ENCODE peak calls at places on chromosomes 13 and 19, in nine cellular contexts. W, K, P, O, T, B, R, X and I are unnamed samples.

GRCh38 chr19:49216076-49216475 is 58.5 kb downstream of the TRPM4 start:
- DNase-seq in W (no peak), K (no peak), P (peak; percentile 86), O (no peak), T (no peak), B (peak; percentile 57), R (no peak), X (no peak), I (no peak)

GRCh38 chr13:77034883-77035282 is 7.9 kb upstream of the FBXL3 start:
- DNase-seq in W (no peak), K (no peak), P (peak; percentile 77), O (no peak), T (no peak), B (no peak), R (no peak), X (no peak), I (no peak)

GRCh38 chr19:16573925-16574324 is 1.7 kb upstream of the SLC35E1 start:
- DNase-seq in W (no peak), K (no peak), P (no peak), O (no peak), T (no peak), B (no peak), R (no peak), X (no peak), I (no peak)

GRCh38 chr19:5141278-5141925 is 172.5 kb downstream of the KDM4B start:
- DNase-seq in W (peak; percentile 85), K (peak; percentile 16), P (no peak), O (no peak), T (peak; percentile 8), B (no peak), R (peak; percentile 47), X (no peak), I (no peak)

GRCh38 chr13:87123987-87124784 is 547.0 kb upstream of the SLITRK5 start:
- DNase-seq in W (no peak), K (peak; percentile 28), P (peak; percentile 90), O (no peak), T (no peak), B (peak; percentile 48), R (no peak), X (peak; percentile 98), I (no peak)

GRCh38 chr13:93289842-93290241 is 63.2 kb downstream of the GPC6 start:
- DNase-seq in W (no peak), K (no peak), P (no peak), O (no peak), T (no peak), B (no peak), R (no peak), X (no peak), I (no peak)

GRCh38 chr13:19713186-19713965 is 69.4 kb downstream of the PSPC1 start:
- DNase-seq in W (no peak), K (no peak), P (peak; percentile 46), O (no peak), T (no peak), B (no peak), R (no peak), X (peak; percentile 16), I (no peak)

GRCh38 chr13:54185785-54186184 is 1157.2 kb downstream of the OLFM4 start:
- DNase-seq in W (no peak), K (no peak), P (peak; percentile 25), O (no peak), T (no peak), B (peak; percentile 88), R (no peak), X (no peak), I (no peak)

GRCh38 chr19:18298601-18299000 is 17.2 kb upstream of the JUND start:
- DNase-seq in W (no peak), K (no peak), P (no peak), O (no peak), T (no peak), B (no peak), R (no peak), X (no peak), I (no peak)

GRCh38 chr13:39107484-39108040 is 69.3 kb downstream of the NHLRC3 start:
- DNase-seq in W (no peak), K (no peak), P (no peak), O (no peak), T (no peak), B (no peak), R (no peak), X (no peak), I (no peak)

GRCh38 chr13:30807392-30807791 is 72.0 kb downstream of the ALOX5AP start:
- DNase-seq in W (no peak), K (no peak), P (no peak), O (no peak), T (no peak), B (no peak), R (no peak), X (no peak), I (no peak)
- TF ChIP-seq CTCF in W (no peak), K (no peak), P (no peak), O (no peak), T (no peak), B (no peak), R (no peak), X (no peak), I (no peak)

GRCh38 chr13:112990783-112991182 is 21.8 kb downstream of the MCF2L start:
- DNase-seq in W (peak; percentile 82), K (no peak), P (no peak), O (no peak), T (no peak), B (peak; percentile 67), R (no peak), X (no peak), I (no peak)
- H3K27me3 ChIP-seq in W (no peaks in the 10 kb centered on the region), K (no peaks in the 10 kb centered on the region), P (no peaks in the 10 kb centered on the region), O (no peaks in the 10 kb centered on the region), T (no peaks in the 10 kb centered on the region), B (no peaks in the 10 kb centered on the region), R (no peaks in the 10 kb centered on the region), X (peaks cover 21% of the 10 kb centered on the region), I (no peaks in the 10 kb centered on the region)

GRCh38 chr13:21037656-21038055 is 23.7 kb downstream of the LATS2 start:
- DNase-seq in W (no peak), K (no peak), P (no peak), O (no peak), T (no peak), B (no peak), R (no peak), X (no peak), I (no peak)

GRCh38 chr13:21032656-21033055 is 28.7 kb downstream of the LATS2 start:
- DNase-seq in W (no peak), K (peak; percentile 24), P (no peak), O (no peak), T (no peak), B (no peak), R (no peak), X (no peak), I (no peak)

GRCh38 chr13:21033224-21033855 is 28.0 kb downstream of the LATS2 start:
- DNase-seq in W (peak; percentile 78), K (peak; percentile 61), P (peak; percentile 89), O (peak; percentile 42), T (no peak), B (no peak), R (no peak), X (no peak), I (no peak)

GRCh38 chr13:21033866-21034601 is 27.4 kb downstream of the LATS2 start:
- DNase-seq in W (peak; percentile 75), K (no peak), P (peak; percentile 96), O (no peak), T (no peak), B (no peak), R (no peak), X (no peak), I (no peak)

DNA sequence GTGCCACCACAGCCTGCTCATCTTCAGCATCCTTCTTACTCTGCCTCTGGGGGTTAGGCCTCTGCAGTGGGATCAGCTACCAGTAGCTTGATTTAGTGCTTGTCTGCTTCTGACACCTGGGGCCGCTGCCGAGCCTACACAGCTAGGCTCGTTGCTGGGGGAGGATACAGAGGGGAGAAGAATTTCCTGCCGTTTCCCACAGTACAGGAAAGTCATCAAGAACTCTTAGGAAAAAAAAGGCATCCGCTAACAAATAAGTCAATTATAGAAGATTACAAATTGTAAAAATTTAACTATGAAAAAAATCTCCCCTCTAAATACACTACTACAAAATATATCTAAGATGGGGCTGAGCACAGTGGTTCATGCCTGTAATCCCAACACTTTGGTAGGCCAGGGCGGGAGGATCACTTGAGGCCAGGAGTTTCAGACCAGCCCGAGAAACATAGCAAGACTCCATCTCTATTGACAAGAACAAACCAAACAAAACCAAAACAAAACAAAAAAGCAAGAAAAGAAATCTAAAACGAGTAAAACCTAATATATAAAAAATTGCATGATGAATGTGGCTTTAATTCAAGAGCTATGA is 26.7 kb downstream of the LATS2 start:
- DNase-seq in W (no peak), K (no peak), P (peak; percentile 36), O (no peak), T (no peak), B (peak; percentile 63), R (no peak), X (no peak), I (no peak)
- TF ChIP-seq CTCF in W (no peak), K (peak; percentile 9), P (peak; percentile 52), O (no peak), T (peak; percentile 39), B (peak; percentile 54), R (no peak), X (no peak), I (peak; percentile 33)

GRCh38 chr19:33621811-33622504 is at the start of gene CHST8:
- DNase-seq in W (no peak), K (peak; percentile 51), P (no peak), O (no peak), T (peak; percentile 43), B (peak; percentile 82), R (no peak), X (no peak), I (no peak)

GRCh38 chr19:33622809-33623511 is 1.2 kb downstream of the CHST8 start:
- DNase-seq in W (no peak), K (no peak), P (no peak), O (no peak), T (no peak), B (peak; percentile 62), R (no peak), X (no peak), I (no peak)

GRCh38 chr19:33622505-33622808 is 704 bp downstream of the CHST8 start:
- DNase-seq in W (no peak), K (no peak), P (no peak), O (no peak), T (no peak), B (peak; percentile 60), R (no peak), X (no peak), I (no peak)

GRCh38 chr19:33620611-33621010 is 1.1 kb upstream of the CHST8 start:
- DNase-seq in W (no peak), K (no peak), P (no peak), O (no peak), T (no peak), B (no peak), R (no peak), X (no peak), I (no peak)

DNA sequence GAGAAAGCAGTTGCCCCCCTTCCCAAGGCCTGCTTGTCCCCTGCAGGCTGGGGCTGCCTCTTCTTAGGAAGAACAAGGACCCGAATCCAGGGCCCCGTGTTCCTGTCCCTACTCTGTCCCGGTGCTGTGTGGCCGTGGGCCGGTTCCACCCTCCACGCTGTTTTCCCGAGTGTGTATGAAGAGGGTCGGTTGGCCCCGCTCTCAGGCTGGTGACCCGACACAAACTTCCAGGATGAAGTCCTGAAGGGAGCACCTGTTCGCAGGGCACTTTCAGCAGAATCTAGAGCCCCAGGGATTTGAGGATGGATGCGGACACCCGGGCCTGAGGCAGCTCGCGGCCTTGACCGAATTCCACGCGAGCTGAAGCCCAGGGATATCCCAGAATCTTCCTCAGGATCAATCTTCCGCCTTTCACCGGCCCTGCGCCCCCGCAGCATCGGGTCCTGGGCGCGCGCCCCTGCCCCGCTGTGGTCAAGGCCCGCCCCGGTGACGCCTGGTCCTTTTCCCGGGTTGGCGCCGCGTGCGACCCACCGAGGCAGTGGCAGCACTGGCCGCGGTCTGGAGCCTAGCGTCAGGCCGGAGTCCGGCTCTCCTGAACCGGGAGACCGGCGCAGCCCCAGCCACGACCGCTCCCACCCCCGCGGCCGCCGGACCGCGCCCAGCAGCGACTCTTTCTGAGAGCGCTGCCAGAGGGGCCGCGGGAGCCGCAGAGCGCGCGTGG is 528 bp upstream of the CHST8 start:
- DNase-seq in W (no peak), K (no peak), P (no peak), O (no peak), T (no peak), B (peak; percentile 61), R (no peak), X (no peak), I (no peak)
- H3K27me3 ChIP-seq in W (peaks cover 7% of the 10 kb centered on the region), K (peaks cover 26% of the 10 kb centered on the region), P (peaks cover 49% of the 10 kb centered on the region), O (no peaks in the 10 kb centered on the region), T (no peaks in the 10 kb centered on the region), B (peaks cover 60% of the 10 kb centered on the region), R (peaks cover 25% of the 10 kb centered on the region), X (peaks cover 35% of the 10 kb centered on the region), I (peaks cover 47% of the 10 kb centered on the region)